ENCODE peak calls at places on chromosomes 1 and 21, in ten cellular contexts. One of them, this sample, is unnamed.

GRCh38 chr1:1359668-1360468 is 1.5 kb upstream of the MXRA8 start:
- DNase-seq in hepatocyte: peak
- DNase-seq in GM13976: no peak
- DNase-seq in Panc1: no peak
- DNase-seq in AG10803: peak
- DNase-seq in cardiac fibroblast: peak
- DNase-seq in GM12865: no peak
- DNase-seq in Calu3: no peak
- DNase-seq in fibroblast of pulmonary artery: no peak
- DNase-seq in MCF 10A: no peak
- DNase-seq in this sample: peak

GRCh38 chr1:172265905-172266304 is 154.6 kb upstream of the C1orf105 start:
- DNase-seq in hepatocyte: no peak
- DNase-seq in GM13976: no peak
- DNase-seq in Panc1: no peak
- DNase-seq in AG10803: no peak
- DNase-seq in cardiac fibroblast: no peak
- DNase-seq in GM12865: no peak
- DNase-seq in Calu3: no peak
- DNase-seq in fibroblast of pulmonary artery: no peak
- DNase-seq in MCF 10A: no peak
- DNase-seq in this sample: no peak

GRCh38 chr1:163361123-163361934 is 39.6 kb downstream of the NUF2 start:
- DNase-seq in hepatocyte: peak
- DNase-seq in GM13976: no peak
- DNase-seq in Panc1: no peak
- DNase-seq in AG10803: no peak
- DNase-seq in cardiac fibroblast: peak
- DNase-seq in GM12865: peak
- DNase-seq in Calu3: peak
- DNase-seq in fibroblast of pulmonary artery: peak
- DNase-seq in MCF 10A: peak
- DNase-seq in this sample: peak

GRCh38 chr1:218816999-218817398 is 356.7 kb upstream of the LYPLAL1 start:
- DNase-seq in hepatocyte: peak
- DNase-seq in GM13976: no peak
- DNase-seq in Panc1: no peak
- DNase-seq in AG10803: no peak
- DNase-seq in cardiac fibroblast: no peak
- DNase-seq in GM12865: no peak
- DNase-seq in Calu3: no peak
- DNase-seq in fibroblast of pulmonary artery: peak
- DNase-seq in MCF 10A: no peak
- DNase-seq in this sample: no peak

GRCh38 chr1:3101127-3101939 is 32.3 kb downstream of the PRDM16 start:
- DNase-seq in hepatocyte: no peak
- DNase-seq in GM13976: no peak
- DNase-seq in Panc1: no peak
- DNase-seq in AG10803: no peak
- DNase-seq in cardiac fibroblast: no peak
- DNase-seq in GM12865: no peak
- DNase-seq in Calu3: no peak
- DNase-seq in fibroblast of pulmonary artery: no peak
- DNase-seq in MCF 10A: no peak
- DNase-seq in this sample: no peak

GRCh38 chr1:227944931-227945890 is 2.5 kb downstream of the WNT9A start:
- DNase-seq in hepatocyte: peak
- DNase-seq in GM13976: peak
- DNase-seq in Panc1: no peak
- DNase-seq in AG10803: no peak
- DNase-seq in cardiac fibroblast: no peak
- DNase-seq in GM12865: no peak
- DNase-seq in Calu3: no peak
- DNase-seq in fibroblast of pulmonary artery: no peak
- DNase-seq in MCF 10A: no peak
- DNase-seq in this sample: peak

GRCh38 chr1:228094432-228095016 is 8.6 kb downstream of the C1orf35 start:
- DNase-seq in hepatocyte: no peak
- DNase-seq in GM13976: no peak
- DNase-seq in Panc1: no peak
- DNase-seq in AG10803: no peak
- DNase-seq in cardiac fibroblast: no peak
- DNase-seq in GM12865: peak
- DNase-seq in Calu3: no peak
- DNase-seq in fibroblast of pulmonary artery: no peak
- DNase-seq in MCF 10A: no peak
- DNase-seq in this sample: no peak

GRCh38 chr1:240091614-240092300 is at the start of gene FMN2:
- DNase-seq in hepatocyte: peak
- DNase-seq in GM13976: peak
- DNase-seq in Panc1: no peak
- DNase-seq in AG10803: peak
- DNase-seq in cardiac fibroblast: no peak
- DNase-seq in GM12865: no peak
- DNase-seq in Calu3: peak
- DNase-seq in fibroblast of pulmonary artery: no peak
- DNase-seq in MCF 10A: no peak
- DNase-seq in this sample: peak

GRCh38 chr1:58720680-58721079 is 20.8 kb upstream of the MYSM1 start:
- DNase-seq in hepatocyte: no peak
- DNase-seq in GM13976: no peak
- DNase-seq in Panc1: no peak
- DNase-seq in AG10803: no peak
- DNase-seq in cardiac fibroblast: no peak
- DNase-seq in GM12865: no peak
- DNase-seq in Calu3: no peak
- DNase-seq in fibroblast of pulmonary artery: no peak
- DNase-seq in MCF 10A: peak
- DNase-seq in this sample: no peak

DNA sequence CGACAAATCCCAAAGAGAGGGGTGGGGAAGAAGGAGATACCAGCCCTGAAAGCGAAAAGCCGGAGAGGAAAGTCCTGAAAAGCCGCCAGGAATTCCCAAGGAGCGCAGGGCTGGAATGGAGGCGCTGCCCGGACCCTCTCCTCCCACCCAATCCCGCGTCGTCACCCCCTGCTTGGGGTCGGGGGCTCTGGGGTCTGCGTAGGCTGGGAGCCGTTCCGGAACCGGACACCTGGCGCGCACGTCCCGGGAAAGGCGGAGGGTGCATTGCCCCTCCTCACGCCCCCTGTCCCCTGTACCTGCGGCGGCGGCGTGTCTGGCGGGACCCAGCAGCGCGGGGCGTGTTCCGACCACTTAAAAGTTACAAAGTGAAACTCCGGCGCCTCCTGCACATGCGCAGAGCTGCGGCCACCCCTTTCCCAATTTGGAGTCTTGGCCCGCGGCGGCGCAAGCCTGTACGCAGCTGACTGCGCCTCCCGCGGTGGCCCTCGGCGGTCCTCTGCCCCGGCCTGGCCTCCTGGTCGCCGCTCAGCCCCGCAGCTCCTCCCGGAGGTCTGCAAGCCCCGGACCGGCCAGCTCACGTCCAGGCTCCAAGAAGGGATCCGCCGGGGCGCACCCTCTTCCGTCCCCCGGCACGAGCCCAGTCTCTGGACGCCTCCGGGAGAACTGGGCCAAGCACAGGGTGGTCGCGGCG is at the start of gene TMEM63A:
- DNase-seq in hepatocyte: peak
- DNase-seq in GM13976: peak
- DNase-seq in Panc1: no peak
- DNase-seq in AG10803: peak
- DNase-seq in cardiac fibroblast: peak
- DNase-seq in GM12865: peak
- DNase-seq in Calu3: peak
- DNase-seq in fibroblast of pulmonary artery: peak
- DNase-seq in MCF 10A: peak
- DNase-seq in this sample: peak
- TF ChIP-seq CTCF in hepatocyte: peak
- TF ChIP-seq CTCF in GM13976: peak
- TF ChIP-seq CTCF in Panc1: no peak
- TF ChIP-seq CTCF in AG10803: peak
- TF ChIP-seq CTCF in cardiac fibroblast: peak
- TF ChIP-seq CTCF in GM12865: peak
- TF ChIP-seq CTCF in Calu3: peak
- TF ChIP-seq CTCF in fibroblast of pulmonary artery: no peak
- TF ChIP-seq CTCF in MCF 10A: peak
- TF ChIP-seq CTCF in this sample: peak

GRCh38 chr21:21324297-21324696 is 326.1 kb downstream of the NCAM2 start:
- DNase-seq in hepatocyte: no peak
- DNase-seq in GM13976: no peak
- DNase-seq in Panc1: no peak
- DNase-seq in AG10803: no peak
- DNase-seq in cardiac fibroblast: no peak
- DNase-seq in GM12865: no peak
- DNase-seq in Calu3: no peak
- DNase-seq in fibroblast of pulmonary artery: no peak
- DNase-seq in MCF 10A: no peak
- DNase-seq in this sample: no peak
- TF ChIP-seq CTCF in hepatocyte: no peak
- TF ChIP-seq CTCF in GM13976: no peak
- TF ChIP-seq CTCF in Panc1: no peak
- TF ChIP-seq CTCF in AG10803: no peak
- TF ChIP-seq CTCF in cardiac fibroblast: no peak
- TF ChIP-seq CTCF in GM12865: no peak
- TF ChIP-seq CTCF in Calu3: no peak
- TF ChIP-seq CTCF in fibroblast of pulmonary artery: no peak
- TF ChIP-seq CTCF in MCF 10A: no peak
- TF ChIP-seq CTCF in this sample: peak

GRCh38 chr1:50099654-50100053 is 9.1 kb upstream of the ELAVL4 start:
- DNase-seq in hepatocyte: no peak
- DNase-seq in GM13976: no peak
- DNase-seq in Panc1: no peak
- DNase-seq in AG10803: no peak
- DNase-seq in cardiac fibroblast: no peak
- DNase-seq in GM12865: no peak
- DNase-seq in Calu3: no peak
- DNase-seq in fibroblast of pulmonary artery: no peak
- DNase-seq in MCF 10A: no peak
- DNase-seq in this sample: no peak
- TF ChIP-seq CTCF in hepatocyte: no peak
- TF ChIP-seq CTCF in GM13976: no peak
- TF ChIP-seq CTCF in Panc1: peak
- TF ChIP-seq CTCF in AG10803: no peak
- TF ChIP-seq CTCF in cardiac fibroblast: no peak
- TF ChIP-seq CTCF in GM12865: no peak
- TF ChIP-seq CTCF in Calu3: no peak
- TF ChIP-seq CTCF in fibroblast of pulmonary artery: no peak
- TF ChIP-seq CTCF in MCF 10A: no peak
- TF ChIP-seq CTCF in this sample: peak

GRCh38 chr1:75614455-75615379 is 3.8 kb upstream of the SLC44A5 start:
- DNase-seq in hepatocyte: peak
- DNase-seq in GM13976: peak
- DNase-seq in Panc1: no peak
- DNase-seq in AG10803: peak
- DNase-seq in cardiac fibroblast: peak
- DNase-seq in GM12865: peak
- DNase-seq in Calu3: peak
- DNase-seq in fibroblast of pulmonary artery: peak
- DNase-seq in MCF 10A: no peak
- DNase-seq in this sample: peak
- TF ChIP-seq CTCF in hepatocyte: peak
- TF ChIP-seq CTCF in GM13976: peak
- TF ChIP-seq CTCF in Panc1: peak
- TF ChIP-seq CTCF in AG10803: peak
- TF ChIP-seq CTCF in cardiac fibroblast: peak
- TF ChIP-seq CTCF in GM12865: peak
- TF ChIP-seq CTCF in Calu3: peak
- TF ChIP-seq CTCF in fibroblast of pulmonary artery: peak
- TF ChIP-seq CTCF in MCF 10A: no peak
- TF ChIP-seq CTCF in this sample: peak

DNA sequence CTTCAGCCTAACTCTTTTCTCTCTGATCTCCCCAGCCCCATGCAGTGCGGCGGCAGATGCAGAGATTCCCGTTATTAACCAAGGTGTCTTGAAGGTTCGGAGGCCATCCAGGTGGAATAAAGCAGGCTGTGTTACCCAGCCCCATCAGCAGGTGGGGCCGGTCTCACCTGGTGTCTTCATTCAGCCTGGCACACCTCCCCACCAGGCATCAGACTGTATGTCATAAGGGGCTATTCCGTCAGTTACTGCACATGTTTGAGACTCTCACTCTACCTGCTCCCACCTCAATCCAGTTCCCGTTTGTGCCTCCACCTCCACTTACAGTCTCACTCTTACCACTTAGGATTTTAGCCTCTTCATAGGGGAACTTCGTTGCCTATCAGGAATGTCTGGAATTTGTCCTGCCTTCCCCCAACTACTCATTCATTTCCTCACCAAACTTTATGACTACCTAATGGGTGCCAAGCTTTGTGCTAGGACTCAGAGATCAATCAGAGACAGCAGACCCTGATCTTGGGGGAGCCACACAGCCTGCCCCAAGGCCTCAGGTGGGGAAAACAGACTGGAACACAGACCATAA is 170.2 kb downstream of the PLPP3 start:
- DNase-seq in hepatocyte: no peak
- DNase-seq in GM13976: peak
- DNase-seq in Panc1: no peak
- DNase-seq in AG10803: peak
- DNase-seq in cardiac fibroblast: no peak
- DNase-seq in GM12865: peak
- DNase-seq in Calu3: peak
- DNase-seq in fibroblast of pulmonary artery: no peak
- DNase-seq in MCF 10A: peak
- DNase-seq in this sample: no peak
- TF ChIP-seq CTCF in hepatocyte: peak
- TF ChIP-seq CTCF in GM13976: peak
- TF ChIP-seq CTCF in Panc1: peak
- TF ChIP-seq CTCF in AG10803: no peak
- TF ChIP-seq CTCF in cardiac fibroblast: peak
- TF ChIP-seq CTCF in GM12865: peak
- TF ChIP-seq CTCF in Calu3: peak
- TF ChIP-seq CTCF in fibroblast of pulmonary artery: peak
- TF ChIP-seq CTCF in MCF 10A: peak
- TF ChIP-seq CTCF in this sample: peak

GRCh38 chr1:23916209-23917131 is 3.3 kb upstream of the CNR2 start:
- DNase-seq in hepatocyte: peak
- DNase-seq in GM13976: peak
- DNase-seq in Panc1: peak
- DNase-seq in AG10803: peak
- DNase-seq in cardiac fibroblast: peak
- DNase-seq in GM12865: peak
- DNase-seq in Calu3: peak
- DNase-seq in fibroblast of pulmonary artery: peak
- DNase-seq in MCF 10A: peak
- DNase-seq in this sample: peak
- TF ChIP-seq CTCF in hepatocyte: peak
- TF ChIP-seq CTCF in GM13976: peak
- TF ChIP-seq CTCF in Panc1: peak
- TF ChIP-seq CTCF in AG10803: peak
- TF ChIP-seq CTCF in cardiac fibroblast: peak
- TF ChIP-seq CTCF in GM12865: peak
- TF ChIP-seq CTCF in Calu3: peak
- TF ChIP-seq CTCF in fibroblast of pulmonary artery: peak
- TF ChIP-seq CTCF in MCF 10A: peak
- TF ChIP-seq CTCF in this sample: peak

GRCh38 chr1:223709598-223709997 is 2.7 kb upstream of the CAPN2 start:
- DNase-seq in hepatocyte: no peak
- DNase-seq in GM13976: no peak
- DNase-seq in Panc1: no peak
- DNase-seq in AG10803: no peak
- DNase-seq in cardiac fibroblast: peak
- DNase-seq in GM12865: no peak
- DNase-seq in Calu3: no peak
- DNase-seq in fibroblast of pulmonary artery: peak
- DNase-seq in MCF 10A: no peak
- DNase-seq in this sample: no peak
- TF ChIP-seq CTCF in hepatocyte: peak
- TF ChIP-seq CTCF in GM13976: no peak
- TF ChIP-seq CTCF in Panc1: peak
- TF ChIP-seq CTCF in AG10803: peak
- TF ChIP-seq CTCF in cardiac fibroblast: peak
- TF ChIP-seq CTCF in GM12865: no peak
- TF ChIP-seq CTCF in Calu3: no peak
- TF ChIP-seq CTCF in fibroblast of pulmonary artery: peak
- TF ChIP-seq CTCF in MCF 10A: peak
- TF ChIP-seq CTCF in this sample: peak

This sample was measured in progenitor cell of endocrine pancreas.